ENCODE peak calls at places on chromosomes 2 and 18, in four cellular contexts. F is CD8-positive, alpha-beta T cell; U is fibroblast of lung; M is tibial nerve. Q is an unnamed sample. For H3K4me1, the result is how much of the 10 kb centered on the place peaks cover.

GRCh38 chr2:54396107-54396506 is 60.0 kb upstream of the SPTBN1 start:
- DNase-seq in U (peak), M (no peak), F (no peak), Q (no peak)

GRCh38 chr2:120520454-120520853 is 174.5 kb downstream of the INHBB start:
- DNase-seq in U (no peak), F (no peak), M (no peak), Q (no peak)

GRCh38 chr2:172261292-172261691 is 158.6 kb upstream of the DLX2 start:
- DNase-seq in M (no peak), F (no peak), U (peak), Q (no peak)

GRCh38 chr18:48136051-48136543 is 205.6 kb upstream of the SMAD2 start:
- DNase-seq in F (no peak), M (no peak), U (no peak), Q (no peak)

GRCh38 chr18:38545071-38545470 is 979.5 kb upstream of the CELF4 start:
- DNase-seq in M (no peak), F (no peak), U (peak), Q (no peak)

GRCh38 chr2:8086342-8086741 is 595.5 kb upstream of the ID2 start:
- DNase-seq in U (peak), F (no peak), M (no peak), Q (no peak)

GRCh38 chr2:38260469-38260868 is 116.6 kb downstream of the ATL2 start:
- DNase-seq in F (no peak), M (no peak), U (no peak), Q (peak)

GRCh38 chr2:121192576-121192975 is 92.4 kb downstream of the TFCP2L1 start:
- DNase-seq in F (no peak), U (no peak), M (no peak), Q (no peak)

GRCh38 chr2:160910681-160911080 is 249.5 kb upstream of the TANK start:
- DNase-seq in U (peak), F (no peak), M (no peak), Q (no peak)

GRCh38 chr2:212726403-212726802 is 187.8 kb upstream of the ERBB4 start:
- DNase-seq in M (no peak), F (no peak), U (no peak), Q (no peak)

GRCh38 chr2:170972508-170973224 is 43.6 kb downstream of the GORASP2 start:
- DNase-seq in U (no peak), F (no peak), M (no peak), Q (no peak)

GRCh38 chr2:68414862-68415261 is 49.8 kb downstream of the PLEK start:
- DNase-seq in U (no peak), F (no peak), M (no peak), Q (no peak)

GRCh38 chr2:191566347-191566746 is 111.6 kb upstream of the NABP1 start:
- DNase-seq in M (peak), U (peak), F (peak), Q (peak)

GRCh38 chr2:7801212-7801611 is 880.6 kb upstream of the ID2 start:
- DNase-seq in F (no peak), U (no peak), M (no peak), Q (no peak)

GRCh38 chr2:193584522-193584938 is 1389.8 kb upstream of the TMEFF2 start:
- DNase-seq in U (no peak), F (no peak), M (no peak), Q (no peak)

GRCh38 chr2:177419274-177419673 is 26.7 kb downstream of the AGPS start:
- DNase-seq in F (no peak), U (peak), M (no peak), Q (no peak)

GRCh38 chr2:660477-661214 is 16.6 kb downstream of the TMEM18 start:
- DNase-seq in M (no peak), F (no peak), U (no peak), Q (no peak)

GRCh38 chr2:134718956-134719814 is at the start of gene TMEM163:
- DNase-seq in F (peak), M (no peak), U (no peak), Q (no peak)

GRCh38 chr2:31227711-31228125 is 6.2 kb upstream of the EHD3 start:
- DNase-seq in U (peak), M (no peak), F (peak), Q (no peak)

GRCh38 chr2:236748385-236748784 is 178.8 kb downstream of the ACKR3 start:
- DNase-seq in F (no peak), M (peak), U (peak), Q (no peak)

GRCh38 chr18:59921384-59921891 is 21.6 kb downstream of the PMAIP1 start:
- DNase-seq in M (no peak), F (no peak), U (no peak), Q (no peak)

GRCh38 chr2:179562330-179562885 is 297.8 kb upstream of the SESTD1 start:
- DNase-seq in M (no peak), U (no peak), F (no peak), Q (no peak)

GRCh38 chr2:86453838-86454237 is 12.7 kb downstream of the KDM3A start:
- DNase-seq in M (peak), U (peak), F (no peak), Q (no peak)

GRCh38 chr2:3170792-3171455 is 206.7 kb downstream of the EIPR1 start:
- DNase-seq in M (no peak), F (no peak), U (no peak), Q (no peak)

DNA sequence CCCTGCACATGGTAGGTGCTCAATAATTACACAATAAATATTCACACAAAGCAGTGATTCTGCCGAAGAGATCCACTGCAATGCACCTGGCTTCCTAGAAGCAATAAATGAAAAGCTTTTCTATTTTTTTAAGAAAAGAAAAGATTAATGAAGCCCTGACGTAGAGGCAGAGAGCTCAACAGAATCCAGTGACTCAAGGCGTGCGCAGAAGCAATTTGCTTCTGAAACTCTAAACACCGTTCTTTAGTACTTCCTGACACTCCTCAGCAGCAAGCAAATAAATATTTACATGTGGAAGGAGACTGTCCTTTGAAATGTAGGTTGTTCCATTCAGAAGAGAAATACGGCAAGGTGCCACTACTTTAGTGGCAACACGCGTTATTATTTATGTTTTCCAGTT is 126.1 kb upstream of the ZNF516 start:
- DNase-seq in U (peak), F (no peak), M (no peak), Q (no peak)
- H3K4me3 ChIP-seq in U (peak), F (no peak), M (peak), Q (no peak)

GRCh38 chr2:47893771-47894170 is 12.5 kb downstream of the FBXO11 start:
- DNase-seq in F (no peak), M (no peak), U (no peak), Q (no peak)

GRCh38 chr2:47890711-47891368 is 15.5 kb downstream of the FBXO11 start:
- DNase-seq in F (no peak), M (no peak), U (peak), Q (no peak)

GRCh38 chr2:47892338-47892730 is 14.0 kb downstream of the FBXO11 start:
- DNase-seq in F (no peak), M (no peak), U (no peak), Q (no peak)

GRCh38 chr2:47888581-47889280 is 17.6 kb downstream of the FBXO11 start:
- DNase-seq in U (peak), M (no peak), F (no peak), Q (no peak)

DNA sequence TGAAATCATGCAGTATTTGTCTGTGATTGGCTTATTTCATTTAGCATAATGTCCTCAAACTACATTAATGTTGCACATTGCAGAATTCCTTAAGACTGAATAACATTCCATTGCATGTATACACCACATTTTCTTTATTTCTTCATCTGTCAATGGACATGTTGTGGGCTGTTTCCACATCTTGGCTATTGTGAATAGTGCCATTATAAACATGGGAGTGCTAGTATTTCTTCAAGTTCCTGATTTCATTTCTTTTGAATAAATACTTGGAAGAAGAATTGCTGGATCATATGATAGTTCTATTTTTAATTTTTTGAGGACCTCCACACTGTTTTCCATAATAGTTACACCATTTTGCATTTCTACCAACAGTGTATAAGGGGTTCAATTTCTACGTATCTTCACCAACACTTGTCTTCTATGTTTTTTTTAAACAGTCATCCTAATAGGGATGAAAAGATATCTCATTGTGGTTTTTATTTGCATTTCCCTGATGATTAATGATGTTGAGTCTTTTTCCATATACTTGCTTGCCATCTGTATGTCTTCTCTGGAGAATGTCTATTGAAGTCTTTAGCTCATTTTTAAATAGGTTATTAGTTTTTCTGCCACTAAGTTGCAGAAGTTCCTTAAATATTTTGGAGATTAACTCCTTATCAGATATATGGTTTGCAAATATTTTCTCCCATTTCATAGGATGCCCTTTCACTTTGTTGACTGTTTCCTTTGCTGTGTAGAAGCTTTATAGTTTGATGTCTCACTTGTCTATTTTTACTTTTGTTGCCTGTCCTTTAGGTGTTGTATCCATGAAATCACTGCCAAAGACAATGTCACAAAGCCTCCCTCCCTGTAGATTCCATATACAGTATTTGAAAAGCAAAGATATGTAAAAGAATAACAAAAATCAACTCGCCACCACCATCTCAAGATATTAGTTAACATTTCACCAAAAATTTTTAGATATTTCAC is 14.6 kb downstream of the FBXO11 start:
- DNase-seq in F (no peak), M (no peak), U (peak), Q (no peak)
- H3K4me1 ChIP-seq in F (half or more), M (half or more), U (under half), Q (under half)

GRCh38 chr2:227325824-227326195 is 759 bp downstream of the MFF start:
- DNase-seq in U (peak), M (peak), F (peak), Q (peak)

GRCh38 chr2:227322530-227323190 is 2.4 kb upstream of the MFF start:
- DNase-seq in F (no peak), M (no peak), U (no peak), Q (no peak)

GRCh38 chr2:227325056-227325823 is at the start of gene MFF:
- DNase-seq in U (peak), F (peak), M (peak), Q (peak)

GRCh38 chr2:227324671-227325055 is 388 bp upstream of the MFF start:
- DNase-seq in F (peak), M (peak), U (no peak), Q (no peak)

GRCh38 chr2:227323818-227324217 is 1.2 kb upstream of the MFF start:
- DNase-seq in F (no peak), M (no peak), U (no peak), Q (no peak)
- H3K4me3 ChIP-seq in F (no peak), M (no peak), U (peak), Q (no peak)

GRCh38 chr18:67142604-67143003 is 373.9 kb downstream of the DSEL start:
- DNase-seq in F (no peak), U (no peak), M (no peak), Q (no peak)

GRCh38 chr18:67151366-67151765 is 365.2 kb downstream of the DSEL start:
- DNase-seq in M (no peak), F (no peak), U (no peak), Q (no peak)

GRCh38 chr18:67140495-67140894 is 376.0 kb downstream of the DSEL start:
- DNase-seq in F (no peak), U (no peak), M (no peak), Q (no peak)

GRCh38 chr18:67144342-67144741 is 372.2 kb downstream of the DSEL start:
- DNase-seq in U (no peak), F (no peak), M (no peak), Q (no peak)

DNA sequence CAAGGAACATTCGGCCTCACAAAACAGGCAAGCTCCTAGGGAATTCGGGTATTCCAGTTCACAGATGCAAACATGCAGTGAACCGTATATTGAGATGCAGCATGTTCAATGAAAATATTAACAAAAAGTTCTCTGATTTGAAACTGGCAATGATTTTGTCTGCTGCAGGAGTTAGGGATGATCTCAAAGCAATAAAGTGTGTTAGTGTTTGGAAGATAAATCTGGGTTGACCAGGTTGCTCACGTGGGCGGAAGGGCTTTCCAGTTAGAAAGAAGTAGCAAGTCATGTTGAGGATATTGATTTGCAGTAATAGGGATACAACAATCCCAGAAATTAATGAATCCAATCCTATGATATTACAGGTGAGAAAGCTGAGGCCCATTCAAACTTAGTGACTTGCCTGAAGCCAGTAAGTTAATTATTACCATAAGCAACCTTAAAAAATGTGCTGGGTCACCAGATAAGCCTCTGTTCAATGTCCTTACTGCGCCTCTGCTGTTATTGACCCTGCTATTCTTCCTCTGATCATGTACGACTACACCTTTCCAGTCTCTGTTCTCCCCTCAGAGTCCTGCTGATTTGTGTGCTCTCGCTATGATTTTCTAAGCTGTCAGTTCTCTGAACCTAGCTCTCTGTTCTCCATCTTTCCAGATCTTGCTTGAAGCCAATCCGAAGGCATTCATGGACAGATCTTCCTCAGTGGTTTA is 370.8 kb downstream of the DSEL start:
- DNase-seq in F (no peak), M (no peak), U (no peak), Q (no peak)
- H3K4me1 ChIP-seq in F (under half), M (under half), U (under half), Q (under half)

GRCh38 chr2:222305510-222306392 is 7.0 kb upstream of the PAX3 start:
- DNase-seq in F (no peak), M (no peak), U (no peak), Q (no peak)

GRCh38 chr2:222307978-222308479 is 9.2 kb upstream of the PAX3 start:
- DNase-seq in U (no peak), F (no peak), M (no peak), Q (no peak)

GRCh38 chr2:222307138-222307756 is 8.4 kb upstream of the PAX3 start:
- DNase-seq in M (no peak), F (no peak), U (no peak), Q (no peak)

GRCh38 chr2:222304737-222305509 is 6.1 kb upstream of the PAX3 start:
- DNase-seq in M (no peak), F (no peak), U (no peak), Q (no peak)

DNA sequence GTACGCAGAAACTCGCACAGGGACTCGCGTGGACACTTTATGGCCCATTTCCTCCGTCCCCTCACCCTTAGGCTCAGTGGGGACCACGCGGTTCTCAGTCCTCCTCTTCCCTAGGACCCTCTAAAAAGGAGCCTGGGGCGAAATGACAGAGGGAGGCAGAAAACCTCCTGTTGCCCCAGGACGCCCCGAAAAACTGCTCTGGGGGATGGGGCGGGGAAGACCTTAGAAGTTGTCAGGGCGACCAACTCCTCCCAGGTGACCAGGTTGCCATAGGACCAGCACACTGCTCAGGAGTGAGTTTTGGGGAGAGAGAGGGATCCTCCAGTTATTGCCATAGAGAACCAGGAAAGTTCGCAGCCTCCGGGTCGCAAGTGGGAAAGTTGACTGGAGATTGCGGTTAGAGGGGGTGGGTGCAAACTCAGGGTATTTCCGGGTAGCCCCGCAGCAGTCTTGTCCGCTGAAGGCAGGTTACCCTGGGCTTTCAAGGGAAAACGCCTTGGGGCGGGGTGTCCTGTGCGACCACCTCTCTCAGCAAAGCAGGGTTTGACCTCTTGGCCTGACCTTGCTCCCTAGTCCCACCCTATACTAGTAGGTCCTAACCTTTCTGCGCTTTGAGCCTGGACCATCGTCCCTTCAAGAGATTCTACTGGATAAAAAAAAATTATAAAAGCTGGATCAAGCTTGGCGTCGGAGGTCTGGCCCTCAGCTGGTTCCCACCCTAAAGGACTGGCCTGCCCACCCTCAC is 7.8 kb upstream of the PAX3 start:
- DNase-seq in U (no peak), M (no peak), F (no peak), Q (no peak)
- H3K4me3 ChIP-seq in U (peak), M (peak), F (no peak), Q (peak)

DNA sequence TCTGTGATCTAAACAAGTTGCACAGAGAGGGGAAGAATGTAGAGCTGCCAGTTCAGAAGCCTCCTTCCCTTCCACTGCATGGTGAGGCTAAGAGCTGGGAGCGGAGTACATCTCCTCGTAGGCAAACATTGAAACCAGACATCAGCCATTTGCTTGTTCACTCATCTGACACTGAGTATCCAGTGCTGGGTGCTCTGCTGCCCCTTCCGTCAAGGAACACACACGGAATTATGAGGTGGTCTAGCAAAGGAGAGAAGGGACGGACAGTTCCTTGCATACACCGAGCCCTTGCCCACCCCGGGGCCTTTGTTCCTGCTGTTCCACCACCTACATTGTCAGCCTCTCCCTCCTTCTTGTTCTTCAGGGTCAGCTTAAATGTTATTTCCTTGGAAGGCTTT is 44.6 kb downstream of the SLC4A1AP start:
- DNase-seq in F (no peak), M (no peak), U (no peak), Q (no peak)
- H3K4me1 ChIP-seq in F (under half), M (half or more), U (under half), Q (under half)

DNA sequence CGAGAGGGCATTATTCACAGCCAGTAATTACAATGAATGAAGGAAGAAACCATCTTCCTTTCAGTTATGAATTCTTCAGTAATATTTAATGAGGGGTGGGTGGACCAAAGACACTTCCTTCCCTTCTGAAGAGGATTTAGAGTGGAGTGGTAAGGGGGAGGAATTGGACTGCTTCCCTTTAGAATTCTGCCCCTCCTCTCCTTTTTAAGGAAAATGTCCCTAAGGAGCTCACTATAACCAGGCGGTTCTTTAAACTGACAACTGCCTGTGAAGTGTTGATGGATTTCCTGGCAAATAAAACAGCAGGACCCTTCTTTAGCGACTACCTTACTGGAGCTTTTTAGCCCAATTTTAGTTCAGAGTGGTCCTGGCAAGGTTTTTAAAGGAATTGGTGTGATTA is 86.4 kb downstream of the LIMS1 start:
- DNase-seq in U (no peak), M (no peak), F (no peak), Q (no peak)
- H3K4me3 ChIP-seq in U (no peak), M (no peak), F (no peak), Q (no peak)

DNA sequence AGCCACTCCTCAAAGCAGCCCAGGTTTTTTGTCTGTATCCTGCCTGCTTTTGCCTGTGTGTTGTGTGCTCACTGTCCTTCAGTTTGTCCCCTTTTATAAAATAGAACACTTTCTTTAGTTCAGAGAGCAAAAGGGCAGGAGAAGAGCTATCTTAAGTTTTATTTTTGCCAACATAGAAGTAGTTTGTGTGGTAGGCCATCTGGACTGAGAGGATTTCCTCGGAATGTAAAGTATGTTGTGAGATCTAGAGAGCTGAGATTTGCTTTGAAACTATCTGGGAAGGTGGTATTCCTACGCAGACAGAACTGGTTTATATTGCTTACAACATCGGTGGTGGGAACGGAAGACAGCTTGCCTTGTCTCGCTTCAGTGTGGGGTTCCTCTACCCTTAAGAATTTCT is 64.9 kb downstream of the EML4 start:
- DNase-seq in U (peak), M (no peak), F (no peak), Q (no peak)
- H3K4me1 ChIP-seq in U (under half), M (under half), F (under half), Q (under half)

Q was measured in SJSA1.